ENCODE peak calls at places on chromosome 20, in eight cellular contexts. O is IMR-90, Y is GM12878, L is ovary, S is sigmoid colon, K is A549, P is right lobe of liver, F is lower leg skin. H is an unnamed sample.

GRCh38 chr20:45646898-45647297 is 15.8 kb upstream of the WFDC9 start:
- DNase-seq in O (no peak), Y (no peak), L (no peak), S (no peak), K (no peak), P (no peak), F (no peak), H (no peak)

GRCh38 chr20:61251529-61252393 is at the start of gene CDH4:
- DNase-seq in O (no peak), Y (no peak), L (no peak), S (no peak), K (peak; percentile 45), P (no peak), F (no peak), H (no peak)

GRCh38 chr20:41003143-41003932 is 25.3 kb upstream of the TOP1 start:
- DNase-seq in O (peak; percentile 99), Y (no peak), L (no peak), S (peak; percentile 94), K (peak; percentile 92), P (peak; percentile 62), F (peak; percentile 91), H (peak; percentile 62)

GRCh38 chr20:50121858-50122271 is 8.9 kb upstream of the UBE2V1 start:
- DNase-seq in O (peak; percentile 55), Y (no peak), L (no peak), S (no peak), K (peak; percentile 65), P (no peak), F (no peak), H (no peak)

GRCh38 chr20:50345712-50346371 is 155.2 kb downstream of the CEBPB start:
- DNase-seq in O (no peak), Y (no peak), L (no peak), S (peak; percentile 58), K (no peak), P (no peak), F (no peak), H (no peak)

GRCh38 chr20:10221022-10221421 is 2.4 kb downstream of the SNAP25 start:
- DNase-seq in O (no peak), Y (no peak), L (no peak), S (no peak), K (no peak), P (no peak), F (no peak), H (no peak)

GRCh38 chr20:56826971-56827645 is 198.0 kb downstream of the TFAP2C start:
- DNase-seq in O (no peak), Y (no peak), L (no peak), S (peak; percentile 83), K (peak; percentile 16), P (no peak), F (peak; percentile 76), H (no peak)

GRCh38 chr20:24960302-24960801 is 11.3 kb downstream of the CST7 start:
- DNase-seq in O (no peak), Y (no peak), L (no peak), S (peak; percentile 50), K (no peak), P (peak; percentile 39), F (no peak), H (no peak)

GRCh38 chr20:22232923-22233322 is 351.4 kb downstream of the FOXA2 start:
- DNase-seq in O (no peak), Y (no peak), L (no peak), S (no peak), K (no peak), P (no peak), F (peak; percentile 22), H (no peak)

GRCh38 chr20:6769953-6770831 is 2.7 kb downstream of the BMP2 start:
- DNase-seq in O (no peak), Y (no peak), L (peak; percentile 51), S (peak; percentile 76), K (no peak), P (peak; percentile 47), F (peak; percentile 29), H (no peak)

GRCh38 chr20:14055127-14055742 is 59.9 kb downstream of the MACROD2 start:
- DNase-seq in O (peak; percentile 61), Y (no peak), L (no peak), S (no peak), K (peak; percentile 76), P (no peak), F (peak; percentile 27), H (peak; percentile 75)

GRCh38 chr20:44092551-44093248 is 94.3 kb downstream of the JPH2 start:
- DNase-seq in O (peak; percentile 49), Y (no peak), L (no peak), S (peak; percentile 32), K (peak; percentile 60), P (no peak), F (no peak), H (no peak)

GRCh38 chr20:57379263-57379647 is 11.9 kb upstream of the RBM38 start:
- DNase-seq in O (no peak), Y (no peak), L (no peak), S (no peak), K (no peak), P (no peak), F (no peak), H (no peak)

GRCh38 chr20:57219071-57219677 is 47.3 kb downstream of the BMP7 start:
- DNase-seq in O (no peak), Y (no peak), L (no peak), S (no peak), K (no peak), P (no peak), F (no peak), H (no peak)

GRCh38 chr20:18009116-18009515 is 40.3 kb downstream of the MGME1 start:
- DNase-seq in O (no peak), Y (no peak), L (no peak), S (no peak), K (no peak), P (no peak), F (no peak), H (no peak)

GRCh38 chr20:9912858-9913434 is 74.1 kb upstream of the PAK5 start:
- DNase-seq in O (peak; percentile 42), Y (no peak), L (peak; percentile 37), S (no peak), K (peak; percentile 57), P (no peak), F (no peak), H (peak; percentile 16)

GRCh38 chr20:57795347-57795697 is 85.5 kb upstream of the PMEPA1 start:
- DNase-seq in O (peak; percentile 2), Y (no peak), L (no peak), S (no peak), K (peak; percentile 27), P (no peak), F (no peak), H (no peak)

GRCh38 chr20:51687630-51688029 is 80.6 kb downstream of the ATP9A start:
- DNase-seq in O (no peak), Y (no peak), L (no peak), S (no peak), K (no peak), P (no peak), F (no peak), H (no peak)

GRCh38 chr20:16279320-16279719 is 293.9 kb downstream of the KIF16B start:
- DNase-seq in O (no peak), Y (no peak), L (no peak), S (no peak), K (peak; percentile 31), P (no peak), F (no peak), H (no peak)

GRCh38 chr20:41889125-41889870 is 271.1 kb upstream of the CHD6 start:
- DNase-seq in O (no peak), Y (no peak), L (no peak), S (no peak), K (peak; percentile 20), P (no peak), F (no peak), H (peak; percentile 18)

GRCh38 chr20:17644451-17644850 is 37.6 kb downstream of the RRBP1 start:
- DNase-seq in O (no peak), Y (no peak), L (peak; percentile 38), S (no peak), K (no peak), P (no peak), F (no peak), H (no peak)

GRCh38 chr20:18056174-18057105 is 1.3 kb downstream of the OVOL2 start:
- DNase-seq in O (no peak), Y (no peak), L (no peak), S (no peak), K (peak; percentile 34), P (peak; percentile 46), F (no peak), H (no peak)

GRCh38 chr20:20795119-20795518 is 82.7 kb upstream of the RALGAPA2 start:
- DNase-seq in O (no peak), Y (no peak), L (no peak), S (no peak), K (no peak), P (no peak), F (no peak), H (no peak)
- TF ChIP-seq POLR2A in O (no peak), Y (no peak), L (no peak), S (no peak), K (no peak), P (no peak), F (no peak), H (no peak)

GRCh38 chr20:855466-856360 is 22.2 kb downstream of the FAM110A start:
- DNase-seq in O (no peak), Y (no peak), L (no peak), S (no peak), K (no peak), P (no peak), F (no peak), H (no peak)
- TF ChIP-seq POLR2A in O (no peak), Y (no peak), L (no peak), S (no peak), K (no peak), P (no peak), F (no peak), H (no peak)

GRCh38 chr20:63215101-63216040 is 560 bp downstream of the YTHDF1 start:
- DNase-seq in O (peak; percentile 60), Y (no peak), L (no peak), S (no peak), K (peak; percentile 68), P (no peak), F (no peak), H (no peak)
- TF ChIP-seq POLR2A in O (peak; percentile 34), Y (no peak), L (no peak), S (no peak), K (no peak), P (no peak), F (no peak), H (no peak)

GRCh38 chr20:3925899-3926638 is 36.9 kb downstream of the PANK2 start:
- DNase-seq in O (no peak), Y (no peak), L (no peak), S (no peak), K (no peak), P (no peak), F (no peak), H (no peak)
- TF ChIP-seq POLR2A in O (no peak), Y (peak; percentile 73), L (no peak), S (no peak), K (no peak), P (no peak), F (no peak), H (no peak)

H was measured in tibial nerve.